ENCODE peak calls at places on chromosomes 13 and 19, in four cellular contexts. Z is cardiac muscle cell, L is upper lobe of right lung, J is esophagus muscularis mucosa. S is an unnamed sample. For H3K4me1, the result is how much of the 10 kb centered on the place peaks cover.

GRCh38 chr13:42891591-42891990 is 100.5 kb downstream of the EPSTI1 start:
- DNase-seq in Z (no peak), L (no peak), J (no peak), S (no peak)

GRCh38 chr13:22092791-22093545 is 422.1 kb downstream of the FGF9 start:
- DNase-seq in Z (no peak), L (no peak), J (no peak), S (no peak)

GRCh38 chr19:55554749-55555152 is 9.4 kb upstream of the SBK3 start:
- DNase-seq in Z (no peak), L (no peak), J (no peak), S (no peak)

GRCh38 chr19:34733266-34733825 is 697 bp upstream of the ZNF181 start:
- DNase-seq in Z (no peak), L (no peak), J (no peak), S (no peak)

GRCh38 chr13:43058836-43059235 is 35.5 kb downstream of the DNAJC15 start:
- DNase-seq in Z (peak), L (no peak), J (no peak), S (no peak)

GRCh38 chr13:104984296-104984818 is 1551.1 kb downstream of the EFNB2 start:
- DNase-seq in Z (peak), L (no peak), J (no peak), S (peak)

GRCh38 chr13:92255533-92255932 is 857.1 kb downstream of the GPC5 start:
- DNase-seq in Z (peak), L (no peak), J (no peak), S (no peak)

GRCh38 chr19:39996218-39996810 is 546 bp upstream of the ZNF546 start:
- DNase-seq in Z (peak), L (no peak), J (no peak), S (no peak)

DNA sequence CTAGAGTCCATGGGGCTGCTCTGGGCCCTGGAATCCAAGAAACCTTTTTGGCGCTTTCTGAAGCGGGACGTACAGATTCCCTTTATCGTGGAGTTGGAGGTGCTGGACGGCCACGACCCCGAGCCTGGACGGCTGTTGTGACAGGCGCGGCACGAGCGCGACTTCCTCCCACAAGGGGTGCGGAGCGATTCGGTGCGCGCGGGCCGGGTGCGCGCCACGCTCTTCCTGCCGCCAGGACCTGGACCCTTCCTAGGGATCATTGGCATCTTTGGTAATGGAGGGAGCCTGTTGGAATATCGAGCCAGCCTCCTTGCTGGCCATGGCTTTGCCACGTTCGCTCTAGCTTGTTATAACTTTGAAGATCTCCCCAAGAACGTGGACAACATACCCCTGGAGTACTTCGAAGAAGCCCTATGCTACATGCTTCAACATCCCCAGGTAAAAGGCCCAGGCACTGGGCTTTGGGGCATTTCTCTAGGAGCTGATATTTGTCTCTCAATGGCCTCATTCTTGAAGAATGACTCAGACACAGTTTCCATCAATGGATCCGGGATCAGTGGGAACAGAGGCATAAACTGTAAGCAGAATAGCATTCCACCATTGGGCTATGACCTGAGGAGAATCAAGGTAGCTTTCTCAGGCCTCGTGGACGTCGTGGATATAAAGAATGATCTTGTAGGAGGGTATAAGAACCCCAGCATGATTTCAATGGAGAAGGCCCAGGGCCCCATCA is 3.5 kb upstream of the ZFP82 start:
- DNase-seq in Z (peak), L (no peak), J (no peak), S (no peak)
- H3K4me3 ChIP-seq in Z (peak), L (peak), J (peak), S (no peak)

DNA sequence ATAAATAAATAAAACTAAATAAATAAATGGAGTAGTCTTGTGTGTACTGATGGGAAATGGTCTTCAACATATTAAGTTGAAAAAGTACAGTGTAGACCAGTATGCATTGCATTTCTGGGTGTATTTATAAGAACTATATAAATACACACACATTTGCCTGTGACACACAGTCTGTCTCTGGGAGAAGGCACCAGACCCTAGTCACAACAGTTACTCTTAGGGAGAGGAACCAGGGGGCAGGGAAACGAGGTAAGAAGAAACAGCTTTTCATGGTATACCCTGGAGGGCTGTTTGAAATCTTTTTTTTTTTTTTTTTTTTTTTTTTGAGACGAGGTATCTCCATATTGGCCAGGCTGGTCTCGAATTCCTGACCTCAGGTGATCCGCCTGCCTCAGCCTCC is 2.8 kb upstream of the S1PR2 start:
- DNase-seq in Z (no peak), L (no peak), J (no peak), S (no peak)
- H3K4me1 ChIP-seq in Z (under half), L (under half), J (half or more), S (under half)

GRCh38 chr13:98480915-98481510 is 95.9 kb downstream of the STK24 start:
- DNase-seq in Z (peak), L (no peak), J (no peak), S (no peak)

GRCh38 chr13:98482476-98483444 is 94.1 kb downstream of the STK24 start:
- DNase-seq in Z (peak), L (peak), J (no peak), S (no peak)

GRCh38 chr13:98483636-98484288 is 93.1 kb downstream of the STK24 start:
- DNase-seq in Z (no peak), L (no peak), J (no peak), S (no peak)

GRCh38 chr13:98479496-98480003 is 97.4 kb downstream of the STK24 start:
- DNase-seq in Z (no peak), L (no peak), J (no peak), S (no peak)

GRCh38 chr13:98481511-98481951 is 95.4 kb downstream of the STK24 start:
- DNase-seq in Z (no peak), L (no peak), J (no peak), S (no peak)
- H3K27ac ChIP-seq in Z (peak), L (no peak), J (peak), S (no peak)

DNA sequence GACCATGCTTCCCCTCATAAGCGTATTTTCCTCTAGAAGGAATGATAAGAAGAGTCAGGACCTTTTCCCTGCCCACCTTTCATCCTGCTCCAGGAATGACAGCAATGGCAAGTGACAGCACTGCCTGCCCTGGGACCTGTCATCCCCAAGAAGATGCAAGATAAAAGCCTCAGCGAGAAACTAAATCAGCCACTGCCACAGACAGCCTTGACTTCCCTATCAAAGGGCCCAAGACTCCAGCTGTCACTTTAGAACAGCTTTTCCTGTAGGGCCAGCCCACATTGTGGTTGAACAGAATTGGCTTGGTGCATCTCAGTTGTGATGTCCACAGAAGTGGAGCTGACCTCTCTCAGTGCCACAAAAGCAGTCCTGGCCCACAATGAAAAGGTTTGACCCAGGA is 1.1 kb downstream of the RAB8A start:
- DNase-seq in Z (no peak), L (no peak), J (no peak), S (no peak)
- H3K4me3 ChIP-seq in Z (no peak), L (peak), J (peak), S (peak)

DNA sequence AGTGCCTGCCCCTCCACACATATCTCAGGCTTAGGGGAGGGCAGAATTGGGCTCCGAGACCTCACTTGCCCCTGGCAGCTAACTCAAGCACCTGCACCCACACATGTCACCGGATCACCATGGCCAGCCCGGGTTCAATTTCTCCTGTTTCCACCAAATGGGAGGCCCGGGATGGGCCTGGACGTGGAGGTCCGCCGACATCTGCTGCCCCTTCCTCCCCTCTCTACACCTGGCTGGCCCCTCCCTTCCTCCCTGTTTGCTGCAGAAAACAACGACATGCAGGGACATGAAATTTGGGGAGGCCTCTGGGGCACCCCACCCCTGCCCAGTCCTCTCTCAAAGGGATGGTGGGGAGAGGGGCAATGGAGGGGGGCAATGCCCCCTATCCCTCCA is 1.3 kb downstream of the PRKD2 start:
- DNase-seq in Z (no peak), L (no peak), J (no peak), S (no peak)
- H3K4me1 ChIP-seq in Z (under half), L (under half), J (under half), S (under half)

DNA sequence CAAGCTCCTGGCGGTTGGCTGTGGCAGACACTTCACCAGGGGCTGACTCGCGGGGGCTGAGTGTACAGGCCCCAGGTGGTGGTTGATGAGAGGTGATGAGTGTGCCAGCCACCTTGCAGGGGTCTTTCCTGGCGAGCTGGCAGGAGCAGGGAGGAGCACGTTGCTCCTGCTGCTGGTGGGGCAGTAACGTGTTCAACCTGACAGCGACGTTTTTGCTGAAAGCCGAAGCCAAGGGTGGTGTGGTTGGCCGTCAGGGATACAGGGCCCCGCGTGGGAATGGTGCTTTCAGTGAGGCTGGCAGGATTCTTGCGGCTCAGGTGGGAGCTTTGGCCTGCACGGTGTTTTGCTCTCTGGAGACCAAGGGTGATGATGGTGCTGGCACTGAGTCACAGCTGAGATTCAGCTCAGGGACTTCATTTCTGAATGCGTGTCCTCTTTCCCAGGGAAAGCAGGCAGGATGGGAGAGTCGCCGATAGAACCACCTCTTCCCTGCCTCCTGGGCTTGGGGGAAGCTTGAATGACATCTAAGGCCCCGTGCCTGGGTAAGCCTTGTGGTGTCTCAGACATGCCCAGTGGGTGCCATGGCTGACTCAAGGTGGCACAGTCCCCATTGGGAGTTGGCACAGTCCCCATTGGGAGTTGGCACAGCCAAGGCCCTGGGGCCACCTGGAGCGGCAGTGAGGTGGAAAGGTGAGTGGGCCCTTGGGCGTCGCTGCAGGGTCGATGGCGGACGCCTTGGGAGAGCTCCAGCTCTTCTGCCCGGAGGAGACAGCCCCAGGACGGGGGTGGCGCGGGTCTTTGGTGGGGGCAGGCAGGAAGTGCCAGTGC is 8.8 kb downstream of the DAZAP1 start:
- DNase-seq in Z (no peak), L (no peak), J (no peak), S (no peak)
- H3K27ac ChIP-seq in Z (peak), L (peak), J (peak), S (peak)

GRCh38 chr19:46785980-46786235 is 2.5 kb downstream of the SLC1A5 start:
- DNase-seq in Z (no peak), L (no peak), J (no peak), S (no peak)

GRCh38 chr19:46786236-46787039 is 2.0 kb downstream of the SLC1A5 start:
- DNase-seq in Z (peak), L (peak), J (peak), S (peak)

GRCh38 chr19:46783670-46784069 is 4.7 kb downstream of the SLC1A5 start:
- DNase-seq in Z (no peak), L (no peak), J (no peak), S (no peak)

GRCh38 chr19:46784262-46785053 is 3.9 kb downstream of the SLC1A5 start:
- DNase-seq in Z (peak), L (peak), J (peak), S (no peak)

DNA sequence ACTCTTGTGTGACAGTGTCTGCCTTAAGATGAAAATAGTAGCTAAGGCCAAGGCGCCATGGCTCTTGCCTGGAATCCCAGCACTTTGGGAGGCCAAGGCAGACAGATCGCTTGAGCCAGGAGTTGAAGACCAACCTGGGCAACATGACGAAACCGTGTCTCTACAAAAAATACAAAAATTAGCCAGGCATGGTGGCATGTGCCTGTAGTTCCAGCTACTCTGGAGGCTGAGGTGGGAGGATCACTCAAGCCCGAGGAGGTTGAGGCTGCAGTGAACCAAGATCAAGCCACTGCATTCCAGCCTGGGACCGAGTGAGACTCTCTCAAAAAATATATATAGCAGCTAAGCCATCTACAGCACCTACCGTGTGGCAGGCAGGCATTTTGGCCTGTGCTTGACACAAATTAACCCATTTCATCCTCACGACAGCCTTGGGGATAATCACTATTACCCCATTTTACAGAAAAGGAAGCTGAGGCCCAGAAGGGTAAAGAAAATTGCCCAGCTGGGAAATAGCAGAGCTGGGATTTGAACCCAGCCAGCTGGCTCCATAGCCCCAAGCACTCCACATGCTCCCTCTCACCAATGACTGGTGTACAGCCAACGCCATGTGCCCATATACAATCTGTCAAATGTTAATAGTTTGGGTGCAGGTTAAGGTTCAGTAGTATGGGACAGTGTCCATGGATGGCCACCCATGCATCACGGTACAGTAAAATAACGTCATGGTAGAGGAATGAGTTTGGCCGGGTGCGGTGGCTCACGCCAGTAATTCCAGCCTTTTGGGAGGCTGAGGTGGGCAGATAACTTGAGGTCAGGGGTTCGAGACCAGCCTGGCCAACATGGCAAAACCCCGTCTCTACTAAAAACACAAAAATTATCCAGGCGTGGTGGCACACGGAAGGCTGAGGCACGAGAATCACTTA is 3.1 kb downstream of the SLC1A5 start:
- DNase-seq in Z (peak), L (no peak), J (no peak), S (no peak)
- H3K4me3 ChIP-seq in Z (peak), L (peak), J (peak), S (peak)

GRCh38 chr19:33296473-33297060 is 5.8 kb downstream of the CEBPA start:
- DNase-seq in Z (no peak), L (peak), J (no peak), S (no peak)
- H3K4me1 ChIP-seq in Z (under half), L (under half), J (under half), S (under half)

GRCh38 chr13:48448963-48449614 is 36.2 kb upstream of the LPAR6 start:
- DNase-seq in Z (peak), L (no peak), J (no peak), S (no peak)

GRCh38 chr13:48443442-48444208 is 30.7 kb upstream of the LPAR6 start:
- DNase-seq in Z (peak), L (no peak), J (no peak), S (no peak)

GRCh38 chr13:48449656-48450055 is 36.7 kb upstream of the LPAR6 start:
- DNase-seq in Z (no peak), L (no peak), J (no peak), S (no peak)

GRCh38 chr13:48448285-48448962 is 35.5 kb upstream of the LPAR6 start:
- DNase-seq in Z (no peak), L (no peak), J (no peak), S (no peak)

DNA sequence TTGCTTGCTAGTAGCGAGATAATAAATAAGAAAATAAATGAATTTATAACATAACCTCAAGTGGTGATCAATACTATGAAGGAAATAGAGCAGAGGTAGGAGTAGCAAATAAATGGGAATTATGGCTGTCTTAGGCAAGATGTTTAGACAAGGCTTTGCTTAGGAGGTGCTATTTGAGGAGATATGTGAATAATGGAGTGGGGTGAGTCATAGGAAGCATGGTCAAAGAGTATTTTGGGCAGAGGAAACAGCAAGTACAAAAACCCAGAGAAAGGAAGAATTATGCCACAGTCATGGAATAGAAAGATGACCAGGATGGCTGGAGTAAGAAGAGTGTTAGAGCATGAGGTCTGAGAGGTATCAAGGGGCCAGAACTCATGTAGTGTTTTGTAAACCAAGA is 33.5 kb upstream of the LPAR6 start:
- DNase-seq in Z (peak), L (no peak), J (no peak), S (no peak)
- H3K27ac ChIP-seq in Z (no peak), L (no peak), J (no peak), S (no peak)

DNA sequence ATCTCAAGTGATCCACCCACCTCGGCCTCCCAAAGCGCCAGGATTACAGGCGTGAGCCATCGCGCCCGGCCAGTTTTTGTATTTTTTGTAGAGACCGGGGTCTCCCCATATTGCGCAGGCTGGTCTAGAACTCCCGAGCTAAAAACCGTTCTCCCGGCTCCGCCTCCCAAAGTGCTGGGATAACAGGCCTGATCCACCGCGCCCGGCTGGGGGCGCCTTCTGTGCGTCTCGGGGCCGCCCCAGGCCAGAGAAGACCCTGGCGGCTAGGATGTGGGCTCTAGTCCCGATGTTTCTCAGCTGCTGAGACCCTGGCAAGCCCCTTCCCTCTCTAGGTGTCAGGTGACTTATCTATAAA is 3.6 kb downstream of the ARHGAP45 start:
- DNase-seq in Z (no peak), L (no peak), J (no peak), S (no peak)
- H3K4me3 ChIP-seq in Z (no peak), L (no peak), J (no peak), S (no peak)

S was measured in naive thymus-derived CD4-positive, alpha-beta T cell.